ENCODE peak calls at places on chromosomes 2 and 18, in five cellular contexts. K is activated effector memory CD4-positive, alpha-beta T cell treated with Interleukin-2 at 50 U/mL for 16 hours; G is globus pallidus; V is EL; C is lung. Z is an unnamed sample.

GRCh38 chr18:33805592-33805991 is 227.6 kb downstream of the ASXL3 start:
- DNase-seq in K (no peak), G (no peak), V (no peak), C (no peak), Z (peak; percentile 32)

GRCh38 chr2:76867854-76868253 is 654.3 kb downstream of the LRRTM4 start:
- DNase-seq in K (no peak), G (no peak), V (no peak), C (no peak), Z (no peak)

GRCh38 chr18:59566507-59566906 is 130.7 kb downstream of the CCBE1 start:
- DNase-seq in K (no peak), G (no peak), V (peak; percentile 36), C (no peak), Z (no peak)

GRCh38 chr18:61869631-61870030 is 23.2 kb downstream of the RNF152 start:
- DNase-seq in K (no peak), G (no peak), V (no peak), C (no peak), Z (no peak)

GRCh38 chr2:138767101-138767500 is 13.1 kb downstream of the NXPH2 start:
- DNase-seq in K (no peak), G (no peak), V (no peak), C (no peak), Z (no peak)

GRCh38 chr2:30318987-30319782 is 87.9 kb downstream of the LBH start:
- DNase-seq in K (no peak), G (no peak), V (no peak), C (no peak), Z (no peak)

GRCh38 chr2:10732924-10733583 is 11.6 kb downstream of the ATP6V1C2 start:
- DNase-seq in K (no peak), G (no peak), V (no peak), C (no peak), Z (no peak)

GRCh38 chr2:101253713-101254085 is 1.0 kb downstream of the CNOT11 start:
- DNase-seq in K (no peak), G (no peak), V (peak; percentile 9), C (no peak), Z (no peak)

GRCh38 chr18:77092104-77093066 is 40.2 kb downstream of the MBP start:
- DNase-seq in K (no peak), G (no peak), V (no peak), C (no peak), Z (no peak)

GRCh38 chr2:43345391-43345813 is 119.0 kb upstream of the ZFP36L2 start:
- DNase-seq in K (no peak), G (no peak), V (no peak), C (no peak), Z (no peak)

GRCh38 chr2:128314348-128315121 is 4.1 kb downstream of the HS6ST1 start:
- DNase-seq in K (no peak), G (no peak), V (no peak), C (no peak), Z (no peak)

GRCh38 chr2:142561656-142562055 is 315.8 kb upstream of the KYNU start:
- DNase-seq in K (no peak), G (no peak), V (no peak), C (no peak), Z (no peak)

GRCh38 chr18:31498450-31499156 is 626 bp downstream of the DSG2 start:
- DNase-seq in K (no peak), G (no peak), V (no peak), C (no peak), Z (peak; percentile 8)

GRCh38 chr2:232897971-232898408 is 27.9 kb downstream of the SNORC start:
- DNase-seq in K (no peak), G (no peak), V (no peak), C (no peak), Z (no peak)

GRCh38 chr2:207813221-207813916 is 43.7 kb upstream of the FZD5 start:
- DNase-seq in K (no peak), G (peak; percentile 93), V (no peak), C (no peak), Z (no peak)

GRCh38 chr2:74895031-74895425 is 61.1 kb downstream of the HK2 start:
- DNase-seq in K (no peak), G (no peak), V (no peak), C (no peak), Z (no peak)

GRCh38 chr2:102621630-102622029 is 2.3 kb downstream of the SLC9A2 start:
- DNase-seq in K (no peak), G (no peak), V (no peak), C (no peak), Z (no peak)

GRCh38 chr2:117760916-117761315 is 53.6 kb upstream of the DDX18 start:
- DNase-seq in K (no peak), G (no peak), V (no peak), C (no peak), Z (no peak)

GRCh38 chr2:224412064-224412921 is 10.4 kb upstream of the FAM124B start:
- DNase-seq in K (no peak), G (no peak), V (peak; percentile 66), C (no peak), Z (no peak)

GRCh38 chr2:84781942-84782716 is 98.8 kb downstream of the TRABD2A start:
- DNase-seq in K (peak; percentile 46), G (no peak), V (no peak), C (peak; percentile 38), Z (no peak)

GRCh38 chr2:96157649-96158553 is 12.7 kb upstream of the DUSP2 start:
- DNase-seq in K (peak; percentile 66), G (no peak), V (no peak), C (no peak), Z (no peak)

GRCh38 chr2:20212459-20212870 is 12.5 kb downstream of the SDC1 start:
- DNase-seq in K (no peak), G (no peak), V (peak; percentile 28), C (no peak), Z (no peak)

GRCh38 chr18:62881509-62882016 is 166.2 kb downstream of the PHLPP1 start:
- DNase-seq in K (no peak), G (no peak), V (peak; percentile 97), C (peak; percentile 37), Z (no peak)

GRCh38 chr2:101821828-101822458 is 124.4 kb downstream of the MAP4K4 start:
- DNase-seq in K (no peak), G (no peak), V (no peak), C (no peak), Z (peak; percentile 38)

GRCh38 chr2:11562011-11562410 is 28.2 kb downstream of the GREB1 start:
- DNase-seq in K (no peak), G (no peak), V (no peak), C (no peak), Z (no peak)

GRCh38 chr2:99066075-99066557 is 75.4 kb upstream of the C2orf15 start:
- DNase-seq in K (no peak), G (peak; percentile 55), V (peak; percentile 45), C (no peak), Z (peak; percentile 64)

GRCh38 chr2:3148716-3149115 is 228.9 kb downstream of the EIPR1 start:
- DNase-seq in K (no peak), G (no peak), V (no peak), C (no peak), Z (no peak)

Z was measured in T47D.